ENCODE peak calls at places on chromosomes 12 and 14, in eight cellular contexts. T is CD4-positive, alpha-beta memory T cell; E is NCI-H1092 treated with DMSO at 0.1 percent for 48 hours; H is Caki2; G is HTR-8/SVneo; O is CD4-positive, CD25-positive, alpha-beta regulatory T cell; B is DMS153; Q is heart right ventricle. N is an unnamed sample.

GRCh38 chr12:109475993-109476806 is 900 bp downstream of the KCTD10 start:
- DNase-seq in Q (no peak), T (no peak), E (no peak), G (no peak), H (no peak), B (no peak), O (peak; percentile 4), N (no peak)

GRCh38 chr12:20711846-20712245 is 16.7 kb downstream of the SLCO1C1 start:
- DNase-seq in T (no peak), E (no peak), H (no peak), Q (no peak), O (no peak), G (no peak), B (no peak), N (no peak)

GRCh38 chr12:46473634-46474201 is 101.1 kb upstream of the SLC38A2 start:
- DNase-seq in Q (peak; percentile 74), H (peak; percentile 88), G (peak; percentile 48), B (peak; percentile 64), T (no peak), O (no peak), E (peak; percentile 72), N (no peak)

GRCh38 chr14:33568935-33569579 is 381.8 kb downstream of the EGLN3 start:
- DNase-seq in Q (no peak), H (no peak), E (no peak), B (no peak), T (no peak), G (no peak), O (no peak), N (no peak)

GRCh38 chr14:99380402-99380801 is 100.3 kb downstream of the SETD3 start:
- DNase-seq in O (no peak), E (no peak), B (no peak), H (no peak), T (no peak), G (no peak), Q (no peak), N (no peak)

GRCh38 chr12:111430418-111431353 is 25.0 kb downstream of the SH2B3 start:
- DNase-seq in H (no peak), O (peak; percentile 64), E (no peak), B (no peak), Q (peak; percentile 57), G (no peak), T (peak; percentile 75), N (no peak)

GRCh38 chr12:40693503-40693863 is 1.2 kb downstream of the CNTN1 start:
- DNase-seq in E (no peak), Q (no peak), H (no peak), G (no peak), O (no peak), B (no peak), T (no peak), N (peak; percentile 70)

GRCh38 chr12:48183876-48184548 is 568 bp downstream of the CCDC184 start:
- DNase-seq in B (no peak), H (no peak), O (no peak), E (no peak), T (no peak), Q (no peak), G (no peak), N (no peak)

GRCh38 chr14:103385994-103386491 is 828 bp downstream of the MARK3 start:
- DNase-seq in G (no peak), T (peak; percentile 22), Q (peak; percentile 21), H (peak; percentile 35), E (peak; percentile 38), O (peak; percentile 63), B (no peak), N (peak; percentile 47)

GRCh38 chr12:8590842-8591545 is 21.7 kb downstream of the AICDA start:
- DNase-seq in B (no peak), H (no peak), Q (no peak), O (peak; percentile 7), T (peak; percentile 13), G (no peak), E (no peak), N (no peak)

GRCh38 chr14:80770114-80770917 is 171.2 kb downstream of the CEP128 start:
- DNase-seq in T (no peak), O (no peak), E (no peak), H (no peak), Q (no peak), B (no peak), G (no peak), N (no peak)

GRCh38 chr14:20803221-20803620 is 577 bp upstream of the RNASE1 start:
- DNase-seq in O (no peak), Q (peak; percentile 19), E (no peak), B (no peak), T (no peak), H (no peak), G (no peak), N (peak; percentile 46)

GRCh38 chr14:65658202-65658601 is 245.7 kb downstream of the FUT8 start:
- DNase-seq in H (no peak), O (no peak), T (no peak), Q (no peak), G (no peak), B (no peak), E (no peak), N (no peak)